ENCODE peak calls at places on chromosomes 11 and 22, in five cellular contexts. One of them, this sample, is unnamed.

GRCh38 chr11:61739966-61740365 is 12.5 kb upstream of the MYRF start:
- DNase-seq in Karpas-422: no peak
- DNase-seq in NCI-H1105: no peak
- DNase-seq in M059J: no peak
- DNase-seq in astrocyte of the spinal cord: no peak
- DNase-seq in this sample: no peak

GRCh38 chr11:119335655-119336543 is 1.6 kb downstream of the RNF26 start:
- DNase-seq in Karpas-422: no peak
- DNase-seq in NCI-H1105: no peak
- DNase-seq in M059J: no peak
- DNase-seq in astrocyte of the spinal cord: no peak
- DNase-seq in this sample: no peak

GRCh38 chr22:33652596-33652995 is 267.7 kb downstream of the LARGE1 start:
- DNase-seq in Karpas-422: no peak
- DNase-seq in NCI-H1105: no peak
- DNase-seq in M059J: peak; percentile 43
- DNase-seq in astrocyte of the spinal cord: no peak
- DNase-seq in this sample: peak; percentile 27

GRCh38 chr22:20464096-20464614 is 26.5 kb upstream of the SCARF2 start:
- DNase-seq in Karpas-422: peak; percentile 63
- DNase-seq in NCI-H1105: no peak
- DNase-seq in M059J: no peak
- DNase-seq in astrocyte of the spinal cord: no peak
- DNase-seq in this sample: no peak

GRCh38 chr11:4466168-4466891 is 16.1 kb upstream of the OR52K1 start:
- DNase-seq in Karpas-422: no peak
- DNase-seq in NCI-H1105: no peak
- DNase-seq in M059J: no peak
- DNase-seq in astrocyte of the spinal cord: no peak
- DNase-seq in this sample: no peak

GRCh38 chr11:72641522-72641899 is 32.7 kb downstream of the PDE2A start:
- DNase-seq in Karpas-422: no peak
- DNase-seq in NCI-H1105: no peak
- DNase-seq in M059J: no peak
- DNase-seq in astrocyte of the spinal cord: no peak
- DNase-seq in this sample: no peak

GRCh38 chr11:469684-470667 is 19.9 kb downstream of the PTDSS2 start:
- DNase-seq in Karpas-422: no peak
- DNase-seq in NCI-H1105: no peak
- DNase-seq in M059J: peak; percentile 43
- DNase-seq in astrocyte of the spinal cord: peak; percentile 52
- DNase-seq in this sample: peak; percentile 67

GRCh38 chr11:121930004-121930965 is 185.7 kb downstream of the BLID start:
- DNase-seq in Karpas-422: no peak
- DNase-seq in NCI-H1105: peak; percentile 39
- DNase-seq in M059J: peak; percentile 39
- DNase-seq in astrocyte of the spinal cord: peak; percentile 23
- DNase-seq in this sample: peak; percentile 47

GRCh38 chr11:70640408-70640807 is 242.1 kb downstream of the CTTN start:
- DNase-seq in Karpas-422: no peak
- DNase-seq in NCI-H1105: no peak
- DNase-seq in M059J: no peak
- DNase-seq in astrocyte of the spinal cord: no peak
- DNase-seq in this sample: no peak